ENCODE peak calls at places on chromosomes 6 and 20, in eight cellular contexts. One of them, this sample, is unnamed.

GRCh38 chr20:53707341-53708102 is 113.9 kb upstream of the ZNF217 start:
- DNase-seq in SK-N-DZ: no peak
- DNase-seq in activated CD4-positive, alpha-beta T cell treated with anti-CD3 and anti-CD28 coated beads for 1 hour: no peak
- DNase-seq in GM06990: peak
- DNase-seq in activated CD8-positive, alpha-beta T cell treated with anti-CD3 and anti-CD28 coated beads, Interleukin-2, amount 10 ng/mL, durations not matched to agents 7 days and 5 days: no peak
- DNase-seq in ureter: no peak
- DNase-seq in WTC11: no peak
- DNase-seq in HuH-7.5: no peak
- DNase-seq in this sample: no peak

GRCh38 chr20:63009988-63010769 is 3.4 kb upstream of the BHLHE23 start:
- DNase-seq in activated CD4-positive, alpha-beta T cell treated with anti-CD3 and anti-CD28 coated beads for 1 hour: peak
- DNase-seq in HuH-7.5: no peak
- DNase-seq in activated CD8-positive, alpha-beta T cell treated with anti-CD3 and anti-CD28 coated beads, Interleukin-2, amount 10 ng/mL, durations not matched to agents 7 days and 5 days: peak
- DNase-seq in GM06990: peak
- DNase-seq in ureter: no peak
- DNase-seq in SK-N-DZ: no peak
- DNase-seq in WTC11: no peak
- DNase-seq in this sample: peak

GRCh38 chr6:87105823-87106222 is 10.9 kb upstream of the CGA start:
- DNase-seq in WTC11: no peak
- DNase-seq in activated CD4-positive, alpha-beta T cell treated with anti-CD3 and anti-CD28 coated beads for 1 hour: no peak
- DNase-seq in HuH-7.5: no peak
- DNase-seq in ureter: no peak
- DNase-seq in activated CD8-positive, alpha-beta T cell treated with anti-CD3 and anti-CD28 coated beads, Interleukin-2, amount 10 ng/mL, durations not matched to agents 7 days and 5 days: no peak
- DNase-seq in GM06990: no peak
- DNase-seq in SK-N-DZ: no peak
- DNase-seq in this sample: no peak

GRCh38 chr6:21587925-21588811 is 5.4 kb upstream of the SOX4 start:
- DNase-seq in WTC11: peak
- DNase-seq in activated CD4-positive, alpha-beta T cell treated with anti-CD3 and anti-CD28 coated beads for 1 hour: no peak
- DNase-seq in HuH-7.5: no peak
- DNase-seq in ureter: peak
- DNase-seq in activated CD8-positive, alpha-beta T cell treated with anti-CD3 and anti-CD28 coated beads, Interleukin-2, amount 10 ng/mL, durations not matched to agents 7 days and 5 days: peak
- DNase-seq in SK-N-DZ: peak
- DNase-seq in GM06990: peak
- DNase-seq in this sample: peak

GRCh38 chr20:25289886-25290597 is 42.2 kb downstream of the PYGB start:
- DNase-seq in ureter: no peak
- DNase-seq in activated CD4-positive, alpha-beta T cell treated with anti-CD3 and anti-CD28 coated beads for 1 hour: no peak
- DNase-seq in WTC11: no peak
- DNase-seq in HuH-7.5: no peak
- DNase-seq in SK-N-DZ: no peak
- DNase-seq in GM06990: no peak
- DNase-seq in activated CD8-positive, alpha-beta T cell treated with anti-CD3 and anti-CD28 coated beads, Interleukin-2, amount 10 ng/mL, durations not matched to agents 7 days and 5 days: no peak
- DNase-seq in this sample: no peak

GRCh38 chr20:58852559-58853271 is at the start of gene GNAS:
- DNase-seq in activated CD4-positive, alpha-beta T cell treated with anti-CD3 and anti-CD28 coated beads for 1 hour: no peak
- DNase-seq in WTC11: peak
- DNase-seq in GM06990: peak
- DNase-seq in ureter: no peak
- DNase-seq in SK-N-DZ: no peak
- DNase-seq in activated CD8-positive, alpha-beta T cell treated with anti-CD3 and anti-CD28 coated beads, Interleukin-2, amount 10 ng/mL, durations not matched to agents 7 days and 5 days: peak
- DNase-seq in HuH-7.5: peak
- DNase-seq in this sample: peak

GRCh38 chr6:7727150-7727950 is 1.5 kb downstream of the BMP6 start:
- DNase-seq in GM06990: peak
- DNase-seq in WTC11: peak
- DNase-seq in activated CD4-positive, alpha-beta T cell treated with anti-CD3 and anti-CD28 coated beads for 1 hour: no peak
- DNase-seq in HuH-7.5: no peak
- DNase-seq in ureter: no peak
- DNase-seq in activated CD8-positive, alpha-beta T cell treated with anti-CD3 and anti-CD28 coated beads, Interleukin-2, amount 10 ng/mL, durations not matched to agents 7 days and 5 days: peak
- DNase-seq in SK-N-DZ: peak
- DNase-seq in this sample: peak

GRCh38 chr20:48736231-48736630 is 91.6 kb downstream of the PREX1 start:
- DNase-seq in WTC11: no peak
- DNase-seq in GM06990: no peak
- DNase-seq in ureter: no peak
- DNase-seq in activated CD4-positive, alpha-beta T cell treated with anti-CD3 and anti-CD28 coated beads for 1 hour: no peak
- DNase-seq in HuH-7.5: no peak
- DNase-seq in SK-N-DZ: no peak
- DNase-seq in activated CD8-positive, alpha-beta T cell treated with anti-CD3 and anti-CD28 coated beads, Interleukin-2, amount 10 ng/mL, durations not matched to agents 7 days and 5 days: no peak
- DNase-seq in this sample: no peak

GRCh38 chr6:57207141-57207540 is 15.0 kb downstream of the RAB23 start:
- DNase-seq in SK-N-DZ: no peak
- DNase-seq in GM06990: no peak
- DNase-seq in ureter: no peak
- DNase-seq in activated CD4-positive, alpha-beta T cell treated with anti-CD3 and anti-CD28 coated beads for 1 hour: no peak
- DNase-seq in WTC11: no peak
- DNase-seq in HuH-7.5: no peak
- DNase-seq in activated CD8-positive, alpha-beta T cell treated with anti-CD3 and anti-CD28 coated beads, Interleukin-2, amount 10 ng/mL, durations not matched to agents 7 days and 5 days: no peak
- DNase-seq in this sample: no peak

GRCh38 chr20:21396921-21397340 is 395 bp downstream of the NKX2-4 start:
- DNase-seq in activated CD4-positive, alpha-beta T cell treated with anti-CD3 and anti-CD28 coated beads for 1 hour: no peak
- DNase-seq in WTC11: peak
- DNase-seq in SK-N-DZ: no peak
- DNase-seq in HuH-7.5: no peak
- DNase-seq in activated CD8-positive, alpha-beta T cell treated with anti-CD3 and anti-CD28 coated beads, Interleukin-2, amount 10 ng/mL, durations not matched to agents 7 days and 5 days: no peak
- DNase-seq in GM06990: peak
- DNase-seq in ureter: no peak
- DNase-seq in this sample: peak

GRCh38 chr20:11917663-11918062 is at the start of gene BTBD3:
- DNase-seq in SK-N-DZ: peak
- DNase-seq in HuH-7.5: no peak
- DNase-seq in activated CD8-positive, alpha-beta T cell treated with anti-CD3 and anti-CD28 coated beads, Interleukin-2, amount 10 ng/mL, durations not matched to agents 7 days and 5 days: no peak
- DNase-seq in activated CD4-positive, alpha-beta T cell treated with anti-CD3 and anti-CD28 coated beads for 1 hour: no peak
- DNase-seq in ureter: peak
- DNase-seq in GM06990: no peak
- DNase-seq in WTC11: no peak
- DNase-seq in this sample: peak

GRCh38 chr20:41178495-41178894 is 41.2 kb downstream of the PLCG1 start:
- DNase-seq in GM06990: no peak
- DNase-seq in activated CD4-positive, alpha-beta T cell treated with anti-CD3 and anti-CD28 coated beads for 1 hour: no peak
- DNase-seq in WTC11: no peak
- DNase-seq in activated CD8-positive, alpha-beta T cell treated with anti-CD3 and anti-CD28 coated beads, Interleukin-2, amount 10 ng/mL, durations not matched to agents 7 days and 5 days: peak
- DNase-seq in SK-N-DZ: no peak
- DNase-seq in HuH-7.5: no peak
- DNase-seq in ureter: no peak
- DNase-seq in this sample: no peak

GRCh38 chr6:83985715-83986114 is 47.9 kb upstream of the MRAP2 start:
- DNase-seq in HuH-7.5: no peak
- DNase-seq in ureter: no peak
- DNase-seq in WTC11: no peak
- DNase-seq in activated CD4-positive, alpha-beta T cell treated with anti-CD3 and anti-CD28 coated beads for 1 hour: no peak
- DNase-seq in GM06990: no peak
- DNase-seq in SK-N-DZ: no peak
- DNase-seq in activated CD8-positive, alpha-beta T cell treated with anti-CD3 and anti-CD28 coated beads, Interleukin-2, amount 10 ng/mL, durations not matched to agents 7 days and 5 days: no peak
- DNase-seq in this sample: no peak

GRCh38 chr6:11654876-11655275 is 117.3 kb downstream of the TMEM170B start:
- DNase-seq in GM06990: no peak
- DNase-seq in activated CD8-positive, alpha-beta T cell treated with anti-CD3 and anti-CD28 coated beads, Interleukin-2, amount 10 ng/mL, durations not matched to agents 7 days and 5 days: no peak
- DNase-seq in activated CD4-positive, alpha-beta T cell treated with anti-CD3 and anti-CD28 coated beads for 1 hour: no peak
- DNase-seq in HuH-7.5: no peak
- DNase-seq in ureter: no peak
- DNase-seq in WTC11: no peak
- DNase-seq in SK-N-DZ: no peak
- DNase-seq in this sample: no peak

GRCh38 chr20:5696011-5696559 is 54.1 kb upstream of the SHLD1 start:
- DNase-seq in activated CD8-positive, alpha-beta T cell treated with anti-CD3 and anti-CD28 coated beads, Interleukin-2, amount 10 ng/mL, durations not matched to agents 7 days and 5 days: no peak
- DNase-seq in HuH-7.5: peak
- DNase-seq in SK-N-DZ: no peak
- DNase-seq in ureter: no peak
- DNase-seq in GM06990: no peak
- DNase-seq in activated CD4-positive, alpha-beta T cell treated with anti-CD3 and anti-CD28 coated beads for 1 hour: no peak
- DNase-seq in WTC11: no peak
- DNase-seq in this sample: no peak

GRCh38 chr6:162706236-162706635 is 21.3 kb downstream of the PRKN start:
- DNase-seq in activated CD8-positive, alpha-beta T cell treated with anti-CD3 and anti-CD28 coated beads, Interleukin-2, amount 10 ng/mL, durations not matched to agents 7 days and 5 days: no peak
- DNase-seq in GM06990: no peak
- DNase-seq in WTC11: no peak
- DNase-seq in activated CD4-positive, alpha-beta T cell treated with anti-CD3 and anti-CD28 coated beads for 1 hour: no peak
- DNase-seq in ureter: no peak
- DNase-seq in SK-N-DZ: no peak
- DNase-seq in HuH-7.5: no peak
- DNase-seq in this sample: no peak

GRCh38 chr6:87244380-87244779 is 78.0 kb upstream of the SMIM8 start:
- DNase-seq in GM06990: no peak
- DNase-seq in activated CD4-positive, alpha-beta T cell treated with anti-CD3 and anti-CD28 coated beads for 1 hour: no peak
- DNase-seq in SK-N-DZ: no peak
- DNase-seq in activated CD8-positive, alpha-beta T cell treated with anti-CD3 and anti-CD28 coated beads, Interleukin-2, amount 10 ng/mL, durations not matched to agents 7 days and 5 days: no peak
- DNase-seq in WTC11: no peak
- DNase-seq in HuH-7.5: no peak
- DNase-seq in ureter: no peak
- DNase-seq in this sample: no peak

GRCh38 chr20:33423141-33423834 is 20.3 kb downstream of the SNTA1 start:
- DNase-seq in WTC11: no peak
- DNase-seq in SK-N-DZ: no peak
- DNase-seq in activated CD8-positive, alpha-beta T cell treated with anti-CD3 and anti-CD28 coated beads, Interleukin-2, amount 10 ng/mL, durations not matched to agents 7 days and 5 days: no peak
- DNase-seq in GM06990: no peak
- DNase-seq in ureter: peak
- DNase-seq in HuH-7.5: no peak
- DNase-seq in activated CD4-positive, alpha-beta T cell treated with anti-CD3 and anti-CD28 coated beads for 1 hour: no peak
- DNase-seq in this sample: no peak

GRCh38 chr20:20454850-20455627 is 87.1 kb downstream of the INSM1 start:
- DNase-seq in ureter: no peak
- DNase-seq in WTC11: no peak
- DNase-seq in HuH-7.5: no peak
- DNase-seq in activated CD4-positive, alpha-beta T cell treated with anti-CD3 and anti-CD28 coated beads for 1 hour: no peak
- DNase-seq in SK-N-DZ: no peak
- DNase-seq in GM06990: no peak
- DNase-seq in activated CD8-positive, alpha-beta T cell treated with anti-CD3 and anti-CD28 coated beads, Interleukin-2, amount 10 ng/mL, durations not matched to agents 7 days and 5 days: no peak
- DNase-seq in this sample: no peak